ENCODE peak calls at places on chromosomes 4 and X, in four cellular contexts. X is OCI-M1, B is islet precursor cell, C is mesenchymal stem cell. V is an unnamed sample.

GRCh38 chrX:67408423-67409079 is 135.3 kb upstream of the AR start:
- DNase-seq in C (no peak), X (no peak), B (no peak), V (no peak)

GRCh38 chr4:166153539-166153938 is 280.5 kb downstream of the TLL1 start:
- DNase-seq in X (no peak), B (no peak), C (no peak), V (no peak)

GRCh38 chrX:13340182-13340791 is 20.4 kb upstream of the ATXN3L start:
- DNase-seq in X (no peak), C (no peak), B (peak), V (no peak)

GRCh38 chr4:111789901-111790640 is 355.2 kb upstream of the FAM241A start:
- DNase-seq in B (no peak), C (no peak), X (no peak), V (no peak)

GRCh38 chrX:109990582-109991276 is 12.2 kb upstream of the TMEM164 start:
- DNase-seq in C (no peak), X (no peak), B (no peak), V (no peak)

GRCh38 chrX:93422693-93423092 is 250.7 kb downstream of the NAP1L3 start:
- DNase-seq in C (no peak), X (peak), B (no peak), V (no peak)

GRCh38 chr4:73836373-73837269 is at the start of gene CXCL6:
- DNase-seq in X (no peak), B (peak), C (peak), V (peak)

GRCh38 chrX:45803383-45803921 is 602.8 kb upstream of the DIPK2B start:
- DNase-seq in X (peak), B (no peak), C (peak), V (peak)

GRCh38 chrX:150257348-150258175 is 105.6 kb upstream of the MAMLD1 start:
- DNase-seq in X (no peak), B (peak), C (no peak), V (no peak)

GRCh38 chr4:84905646-84906045 is 60.8 kb downstream of the WDFY3 start:
- DNase-seq in C (no peak), B (no peak), X (no peak), V (no peak)

GRCh38 chrX:54794795-54795194 is 3.3 kb downstream of the ITIH6 start:
- DNase-seq in X (no peak), B (no peak), C (no peak), V (no peak)

GRCh38 chr4:187209921-187210613 is 486.4 kb upstream of the FAT1 start:
- DNase-seq in C (peak), B (no peak), X (no peak), V (no peak)

GRCh38 chrX:107324493-107325310 is 118.3 kb downstream of the DNAAF6 start:
- DNase-seq in C (peak), B (peak), X (peak), V (peak)

GRCh38 chr4:2371765-2372487 is 46.5 kb downstream of the ZFYVE28 start:
- DNase-seq in B (no peak), X (no peak), C (no peak), V (no peak)

GRCh38 chr4:85952518-85952917 is 407.3 kb downstream of the MAPK10 start:
- DNase-seq in C (peak), B (no peak), X (no peak), V (peak)

GRCh38 chr4:172997851-172998250 is 170.8 kb upstream of the GALNT7 start:
- DNase-seq in B (no peak), X (peak), C (no peak), V (no peak)

GRCh38 chrX:72366746-72367145 is 61.0 kb upstream of the CITED1 start:
- DNase-seq in X (no peak), B (no peak), C (no peak), V (no peak)

GRCh38 chrX:70166601-70167590 is 10.4 kb upstream of the DGAT2L6 start:
- DNase-seq in C (peak), X (no peak), B (peak), V (peak)